ENCODE peak calls at places on chromosome 6, in eight cellular contexts. One of them, this sample, is unnamed.

GRCh38 chr6:16228709-16229665 is 9.4 kb upstream of the GMPR start:
- DNase-seq in progenitor cell of endocrine pancreas: no peak
- DNase-seq in ovary: no peak
- DNase-seq in AG04450: no peak
- DNase-seq in AG10803: no peak
- DNase-seq in spleen: no peak
- DNase-seq in HL-60: no peak
- DNase-seq in neural crest cell: no peak
- DNase-seq in this sample: no peak

GRCh38 chr6:82980086-82980485 is 85.6 kb downstream of the UBE3D start:
- DNase-seq in progenitor cell of endocrine pancreas: no peak
- DNase-seq in ovary: no peak
- DNase-seq in AG04450: peak
- DNase-seq in AG10803: peak
- DNase-seq in spleen: no peak
- DNase-seq in HL-60: no peak
- DNase-seq in neural crest cell: no peak
- DNase-seq in this sample: peak

GRCh38 chr6:113596477-113596876 is 260.7 kb upstream of the MARCKS start:
- DNase-seq in progenitor cell of endocrine pancreas: no peak
- DNase-seq in ovary: no peak
- DNase-seq in AG04450: no peak
- DNase-seq in AG10803: no peak
- DNase-seq in spleen: no peak
- DNase-seq in HL-60: no peak
- DNase-seq in neural crest cell: no peak
- DNase-seq in this sample: no peak

GRCh38 chr6:111591370-111591900 is 14.2 kb downstream of the TRAF3IP2 start:
- DNase-seq in progenitor cell of endocrine pancreas: no peak
- DNase-seq in ovary: peak
- DNase-seq in AG04450: peak
- DNase-seq in AG10803: peak
- DNase-seq in spleen: no peak
- DNase-seq in HL-60: peak
- DNase-seq in neural crest cell: no peak
- DNase-seq in this sample: peak

GRCh38 chr6:23518294-23518693 is 607.7 kb upstream of the NRSN1 start:
- DNase-seq in progenitor cell of endocrine pancreas: no peak
- DNase-seq in ovary: no peak
- DNase-seq in AG04450: no peak
- DNase-seq in AG10803: no peak
- DNase-seq in spleen: no peak
- DNase-seq in HL-60: no peak
- DNase-seq in neural crest cell: no peak
- DNase-seq in this sample: no peak

GRCh38 chr6:64428186-64428585 is 792.6 kb downstream of the PHF3 start:
- DNase-seq in progenitor cell of endocrine pancreas: no peak
- DNase-seq in ovary: no peak
- DNase-seq in AG04450: no peak
- DNase-seq in AG10803: no peak
- DNase-seq in spleen: no peak
- DNase-seq in HL-60: no peak
- DNase-seq in neural crest cell: no peak
- DNase-seq in this sample: no peak

GRCh38 chr6:12138936-12139335 is 126.8 kb downstream of the HIVEP1 start:
- DNase-seq in progenitor cell of endocrine pancreas: no peak
- DNase-seq in ovary: no peak
- DNase-seq in AG04450: no peak
- DNase-seq in AG10803: no peak
- DNase-seq in spleen: no peak
- DNase-seq in HL-60: no peak
- DNase-seq in neural crest cell: no peak
- DNase-seq in this sample: no peak

GRCh38 chr6:36838896-36839818 is at the start of gene CPNE5:
- DNase-seq in progenitor cell of endocrine pancreas: no peak
- DNase-seq in ovary: peak
- DNase-seq in AG04450: no peak
- DNase-seq in AG10803: no peak
- DNase-seq in spleen: no peak
- DNase-seq in HL-60: no peak
- DNase-seq in neural crest cell: no peak
- DNase-seq in this sample: no peak

GRCh38 chr6:63923139-63923739 is 287.6 kb downstream of the PHF3 start:
- DNase-seq in progenitor cell of endocrine pancreas: no peak
- DNase-seq in ovary: no peak
- DNase-seq in AG04450: peak
- DNase-seq in AG10803: peak
- DNase-seq in spleen: no peak
- DNase-seq in HL-60: no peak
- DNase-seq in neural crest cell: no peak
- DNase-seq in this sample: peak

GRCh38 chr6:113828984-113829701 is 28.0 kb upstream of the MARCKS start:
- DNase-seq in progenitor cell of endocrine pancreas: no peak
- DNase-seq in ovary: no peak
- DNase-seq in AG04450: no peak
- DNase-seq in AG10803: no peak
- DNase-seq in spleen: no peak
- DNase-seq in HL-60: no peak
- DNase-seq in neural crest cell: no peak
- DNase-seq in this sample: no peak

GRCh38 chr6:4018194-4019111 is 60.5 kb downstream of the FAM217A start:
- DNase-seq in progenitor cell of endocrine pancreas: peak
- DNase-seq in ovary: peak
- DNase-seq in AG04450: peak
- DNase-seq in AG10803: peak
- DNase-seq in spleen: peak
- DNase-seq in HL-60: peak
- DNase-seq in neural crest cell: peak
- DNase-seq in this sample: peak
- TF ChIP-seq CTCF in progenitor cell of endocrine pancreas: peak
- TF ChIP-seq CTCF in ovary: no peak
- TF ChIP-seq CTCF in AG04450: peak
- TF ChIP-seq CTCF in AG10803: peak
- TF ChIP-seq CTCF in spleen: peak
- TF ChIP-seq CTCF in HL-60: no peak
- TF ChIP-seq CTCF in neural crest cell: peak
- TF ChIP-seq CTCF in this sample: peak

GRCh38 chr6:145814501-145815350 is at the start of gene FBXO30:
- DNase-seq in progenitor cell of endocrine pancreas: peak
- DNase-seq in ovary: peak
- DNase-seq in AG04450: peak
- DNase-seq in AG10803: peak
- DNase-seq in spleen: peak
- DNase-seq in HL-60: peak
- DNase-seq in neural crest cell: peak
- DNase-seq in this sample: peak
- TF ChIP-seq CTCF in progenitor cell of endocrine pancreas: peak
- TF ChIP-seq CTCF in ovary: no peak
- TF ChIP-seq CTCF in AG04450: peak
- TF ChIP-seq CTCF in AG10803: peak
- TF ChIP-seq CTCF in spleen: peak
- TF ChIP-seq CTCF in HL-60: no peak
- TF ChIP-seq CTCF in neural crest cell: peak
- TF ChIP-seq CTCF in this sample: peak

GRCh38 chr6:136034422-136034821 is 182.9 kb downstream of the PDE7B start:
- DNase-seq in progenitor cell of endocrine pancreas: no peak
- DNase-seq in ovary: no peak
- DNase-seq in AG04450: no peak
- DNase-seq in AG10803: no peak
- DNase-seq in spleen: no peak
- DNase-seq in HL-60: no peak
- DNase-seq in neural crest cell: no peak
- DNase-seq in this sample: no peak
- TF ChIP-seq CTCF in progenitor cell of endocrine pancreas: no peak
- TF ChIP-seq CTCF in ovary: no peak
- TF ChIP-seq CTCF in AG04450: no peak
- TF ChIP-seq CTCF in AG10803: no peak
- TF ChIP-seq CTCF in spleen: no peak
- TF ChIP-seq CTCF in HL-60: no peak
- TF ChIP-seq CTCF in neural crest cell: no peak
- TF ChIP-seq CTCF in this sample: no peak

DNA sequence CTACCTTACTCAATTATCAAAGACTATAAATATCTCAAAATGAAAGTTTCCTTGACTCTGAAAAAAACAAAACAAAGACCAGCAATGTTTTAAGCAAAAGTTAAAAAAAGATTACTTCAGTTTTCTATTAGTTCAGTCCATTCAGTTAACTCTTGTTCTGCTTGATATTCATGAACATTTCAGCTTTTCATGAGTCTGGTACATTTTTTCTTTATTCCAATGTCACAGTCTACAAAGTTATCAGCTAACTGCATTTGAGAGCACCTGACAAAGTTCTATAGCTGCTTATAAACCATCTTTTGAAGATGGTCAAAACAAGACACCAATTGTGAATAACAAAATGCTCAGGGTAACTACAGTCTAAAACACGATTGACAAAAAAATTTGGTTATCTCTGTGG is 156.1 kb upstream of the NOX3 start:
- DNase-seq in progenitor cell of endocrine pancreas: no peak
- DNase-seq in ovary: no peak
- DNase-seq in AG04450: no peak
- DNase-seq in AG10803: no peak
- DNase-seq in spleen: no peak
- DNase-seq in HL-60: no peak
- DNase-seq in neural crest cell: no peak
- DNase-seq in this sample: no peak
- TF ChIP-seq CTCF in progenitor cell of endocrine pancreas: no peak
- TF ChIP-seq CTCF in ovary: no peak
- TF ChIP-seq CTCF in AG04450: no peak
- TF ChIP-seq CTCF in AG10803: no peak
- TF ChIP-seq CTCF in spleen: no peak
- TF ChIP-seq CTCF in HL-60: no peak
- TF ChIP-seq CTCF in neural crest cell: no peak
- TF ChIP-seq CTCF in this sample: no peak